ENCODE peak calls at places on chromosomes 4 and X, in five cellular contexts. One of them, this sample, is unnamed.

GRCh38 chr4:5827108-5828004 is 65.5 kb downstream of the CRMP1 start:
- DNase-seq in left ventricle myocardium inferior: no peak
- DNase-seq in GM12865: no peak
- DNase-seq in ovary: no peak
- DNase-seq in epithelial cell of proximal tubule: no peak
- DNase-seq in this sample: no peak

GRCh38 chr4:8176547-8177399 is 18.2 kb upstream of the ABLIM2 start:
- DNase-seq in GM12865: peak
- DNase-seq in epithelial cell of proximal tubule: no peak
- DNase-seq in ovary: no peak
- DNase-seq in left ventricle myocardium inferior: no peak
- DNase-seq in this sample: no peak

GRCh38 chrX:14501312-14501711 is 28.0 kb upstream of the GLRA2 start:
- DNase-seq in epithelial cell of proximal tubule: no peak
- DNase-seq in left ventricle myocardium inferior: no peak
- DNase-seq in GM12865: no peak
- DNase-seq in ovary: peak
- DNase-seq in this sample: no peak

GRCh38 chrX:36916941-36917340 is 91.2 kb upstream of the FAM47C start:
- DNase-seq in left ventricle myocardium inferior: no peak
- DNase-seq in ovary: no peak
- DNase-seq in epithelial cell of proximal tubule: no peak
- DNase-seq in GM12865: no peak
- DNase-seq in this sample: no peak

GRCh38 chr4:3205995-3206394 is 43.0 kb upstream of the MSANTD1 start:
- DNase-seq in ovary: no peak
- DNase-seq in left ventricle myocardium inferior: no peak
- DNase-seq in epithelial cell of proximal tubule: no peak
- DNase-seq in GM12865: no peak
- DNase-seq in this sample: no peak

GRCh38 chrX:72621619-72622485 is 49.2 kb upstream of the HDAC8 start:
- DNase-seq in epithelial cell of proximal tubule: no peak
- DNase-seq in GM12865: peak
- DNase-seq in ovary: no peak
- DNase-seq in left ventricle myocardium inferior: no peak
- DNase-seq in this sample: no peak

GRCh38 chr4:181517521-181517920 is 725.7 kb upstream of the TENM3 start:
- DNase-seq in ovary: no peak
- DNase-seq in left ventricle myocardium inferior: no peak
- DNase-seq in epithelial cell of proximal tubule: no peak
- DNase-seq in GM12865: no peak
- DNase-seq in this sample: no peak

GRCh38 chr4:139015948-139016451 is 419 bp downstream of the NOCT start:
- DNase-seq in epithelial cell of proximal tubule: no peak
- DNase-seq in GM12865: peak
- DNase-seq in ovary: peak
- DNase-seq in left ventricle myocardium inferior: peak
- DNase-seq in this sample: no peak

GRCh38 chr4:81422591-81422990 is 49.1 kb downstream of the RASGEF1B start:
- DNase-seq in epithelial cell of proximal tubule: no peak
- DNase-seq in ovary: no peak
- DNase-seq in left ventricle myocardium inferior: no peak
- DNase-seq in GM12865: peak
- DNase-seq in this sample: no peak

GRCh38 chrX:39953027-39953426 is 144.7 kb downstream of the BCOR start:
- DNase-seq in GM12865: no peak
- DNase-seq in left ventricle myocardium inferior: no peak
- DNase-seq in ovary: no peak
- DNase-seq in epithelial cell of proximal tubule: no peak
- DNase-seq in this sample: no peak
- H3K4me3 ChIP-seq in GM12865: no peak
- H3K4me3 ChIP-seq in left ventricle myocardium inferior: no peak
- H3K4me3 ChIP-seq in ovary: no peak
- H3K4me3 ChIP-seq in epithelial cell of proximal tubule: no peak
- H3K4me3 ChIP-seq in this sample: no peak

DNA sequence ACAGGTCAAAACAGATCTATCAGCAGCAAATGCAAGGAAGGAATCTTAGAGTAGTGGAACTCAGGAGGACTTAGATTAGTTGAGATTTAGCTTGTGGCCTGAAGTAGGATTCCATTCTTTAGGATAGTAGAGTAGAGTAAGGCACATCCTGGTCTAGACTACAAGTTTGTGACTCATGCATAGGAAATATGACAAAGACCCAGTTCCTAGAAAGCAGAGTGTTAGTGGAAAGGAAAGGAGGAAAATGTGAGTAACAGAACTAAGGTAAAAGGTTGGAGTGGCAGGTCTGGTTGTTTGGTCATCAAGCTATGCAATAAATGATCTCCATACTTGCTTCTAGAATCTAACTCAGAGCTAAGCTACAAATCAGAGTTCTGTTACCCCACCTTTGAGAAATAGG is 595.0 kb downstream of the ACTRT1 start:
- DNase-seq in GM12865: no peak
- DNase-seq in left ventricle myocardium inferior: no peak
- DNase-seq in ovary: no peak
- DNase-seq in epithelial cell of proximal tubule: no peak
- DNase-seq in this sample: no peak
- H3K4me3 ChIP-seq in GM12865: no peak
- H3K4me3 ChIP-seq in left ventricle myocardium inferior: no peak
- H3K4me3 ChIP-seq in ovary: no peak
- H3K4me3 ChIP-seq in epithelial cell of proximal tubule: no peak
- H3K4me3 ChIP-seq in this sample: no peak

DNA sequence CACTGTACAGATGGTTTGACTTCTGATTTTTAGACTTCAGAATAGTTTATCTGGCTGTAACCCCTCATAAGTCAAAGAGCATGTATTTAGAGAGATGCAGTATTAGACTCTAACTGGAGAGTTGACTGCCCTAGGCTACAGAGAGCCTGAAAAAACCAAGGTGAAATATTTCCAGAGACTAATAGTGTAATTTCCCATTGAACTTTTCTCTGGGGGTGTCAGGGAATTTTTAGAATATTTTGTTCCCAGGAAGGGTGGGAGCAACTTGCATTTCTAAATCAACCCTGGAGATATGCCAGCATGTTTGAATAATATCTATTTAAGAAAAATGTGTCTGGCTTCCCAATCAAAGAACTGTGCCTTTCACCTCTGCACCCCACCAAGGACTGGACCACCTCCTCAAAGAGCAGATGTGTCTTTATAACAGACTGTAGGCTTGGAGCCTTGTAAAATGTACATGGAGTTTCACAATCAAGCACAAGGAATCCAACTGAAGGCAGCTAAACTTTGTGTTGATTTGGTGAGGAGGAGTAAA is 2.0 kb downstream of the ANXA3 start:
- DNase-seq in epithelial cell of proximal tubule: no peak
- DNase-seq in ovary: no peak
- DNase-seq in left ventricle myocardium inferior: no peak
- DNase-seq in GM12865: no peak
- DNase-seq in this sample: no peak
- H3K4me3 ChIP-seq in epithelial cell of proximal tubule: no peak
- H3K4me3 ChIP-seq in ovary: no peak
- H3K4me3 ChIP-seq in left ventricle myocardium inferior: peak
- H3K4me3 ChIP-seq in GM12865: no peak
- H3K4me3 ChIP-seq in this sample: no peak

GRCh38 chrX:119604778-119605177 is 1.4 kb downstream of the NKRF start:
- DNase-seq in ovary: no peak
- DNase-seq in left ventricle myocardium inferior: no peak
- DNase-seq in GM12865: no peak
- DNase-seq in epithelial cell of proximal tubule: no peak
- DNase-seq in this sample: no peak

GRCh38 chrX:119602701-119603255 is 3.4 kb downstream of the NKRF start:
- DNase-seq in epithelial cell of proximal tubule: no peak
- DNase-seq in left ventricle myocardium inferior: no peak
- DNase-seq in ovary: no peak
- DNase-seq in GM12865: no peak
- DNase-seq in this sample: no peak

GRCh38 chrX:119606508-119607389 is 525 bp upstream of the NKRF start:
- DNase-seq in epithelial cell of proximal tubule: peak
- DNase-seq in ovary: no peak
- DNase-seq in left ventricle myocardium inferior: no peak
- DNase-seq in GM12865: peak
- DNase-seq in this sample: no peak

GRCh38 chrX:119605398-119605738 is 856 bp downstream of the NKRF start:
- DNase-seq in GM12865: no peak
- DNase-seq in ovary: peak
- DNase-seq in epithelial cell of proximal tubule: no peak
- DNase-seq in left ventricle myocardium inferior: no peak
- DNase-seq in this sample: no peak

DNA sequence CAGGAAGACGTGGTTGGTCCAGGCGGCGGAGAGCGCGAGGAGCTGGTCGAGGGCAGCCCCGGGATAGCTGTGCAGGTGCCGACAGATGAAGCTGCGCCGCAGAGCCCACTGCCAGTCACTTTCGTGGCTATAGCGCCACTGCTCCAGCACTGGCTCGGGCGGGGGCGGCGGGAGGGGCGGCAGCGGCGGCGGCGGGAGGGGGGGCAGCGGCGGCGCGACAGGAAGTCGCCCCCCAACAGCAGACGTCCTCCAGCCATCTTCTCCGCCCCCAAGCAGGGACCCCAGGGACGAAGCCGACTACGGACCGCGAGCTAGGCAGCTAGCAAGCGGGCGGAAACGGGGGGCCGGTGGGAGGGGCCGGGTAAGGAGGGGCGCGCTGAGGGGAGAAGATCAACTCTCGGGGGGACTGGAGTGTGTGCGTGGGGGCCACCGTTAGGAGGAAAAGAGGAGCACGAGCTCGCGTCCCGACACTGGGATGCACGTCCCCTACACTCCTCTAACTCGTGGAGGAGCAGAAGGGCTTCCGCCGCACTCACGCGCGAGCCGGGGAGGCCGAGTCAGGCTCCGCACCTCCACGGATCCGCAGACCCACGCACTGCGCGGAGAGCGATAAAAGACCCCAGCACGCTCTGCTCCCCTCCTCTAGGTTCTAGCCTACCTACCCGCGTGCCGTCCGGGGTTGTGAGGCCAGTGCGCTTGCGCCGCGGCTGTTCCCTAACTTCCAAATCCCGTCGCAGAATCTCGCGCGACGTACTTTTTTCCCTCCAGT is at the start of gene NKRF:
- DNase-seq in epithelial cell of proximal tubule: no peak
- DNase-seq in GM12865: peak
- DNase-seq in ovary: peak
- DNase-seq in left ventricle myocardium inferior: peak
- DNase-seq in this sample: peak
- H3K4me3 ChIP-seq in epithelial cell of proximal tubule: peak
- H3K4me3 ChIP-seq in GM12865: peak
- H3K4me3 ChIP-seq in ovary: peak
- H3K4me3 ChIP-seq in left ventricle myocardium inferior: peak
- H3K4me3 ChIP-seq in this sample: peak

DNA sequence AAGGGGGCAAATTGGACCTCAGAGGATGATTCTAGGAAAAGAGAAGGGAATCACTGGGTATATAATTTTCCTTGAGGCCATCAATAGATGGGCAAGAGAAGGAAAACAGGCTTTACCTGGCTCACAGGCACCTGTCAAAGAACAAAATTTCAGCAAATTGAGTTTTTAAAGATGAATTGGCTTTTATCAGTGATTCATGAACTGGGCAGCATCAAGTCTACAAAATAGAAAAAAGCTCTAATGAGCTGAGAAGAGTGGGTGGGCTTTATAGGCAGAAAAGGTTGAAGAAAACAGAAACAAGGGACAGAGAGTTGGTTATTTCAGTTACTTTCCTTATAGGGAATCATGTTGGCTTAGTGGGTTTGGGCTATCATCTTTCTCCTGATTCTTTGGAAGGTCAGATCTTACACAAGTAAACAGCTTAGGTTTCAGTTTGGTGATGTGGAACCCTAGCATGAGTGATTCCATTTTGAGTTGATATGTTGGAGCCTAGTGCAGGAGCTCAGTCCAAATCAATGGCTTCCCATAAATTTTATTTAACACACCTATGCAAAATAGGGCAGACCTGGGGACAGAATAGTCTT is 120.7 kb upstream of the MED14 start:
- DNase-seq in left ventricle myocardium inferior: no peak
- DNase-seq in epithelial cell of proximal tubule: no peak
- DNase-seq in ovary: no peak
- DNase-seq in GM12865: no peak
- DNase-seq in this sample: no peak
- H3K4me3 ChIP-seq in left ventricle myocardium inferior: no peak
- H3K4me3 ChIP-seq in epithelial cell of proximal tubule: no peak
- H3K4me3 ChIP-seq in ovary: no peak
- H3K4me3 ChIP-seq in GM12865: no peak
- H3K4me3 ChIP-seq in this sample: no peak

GRCh38 chrX:7927259-7928167 is at the start of gene PNPLA4:
- DNase-seq in left ventricle myocardium inferior: peak
- DNase-seq in ovary: peak
- DNase-seq in epithelial cell of proximal tubule: peak
- DNase-seq in GM12865: peak
- DNase-seq in this sample: no peak
- H3K4me3 ChIP-seq in left ventricle myocardium inferior: peak
- H3K4me3 ChIP-seq in ovary: peak
- H3K4me3 ChIP-seq in epithelial cell of proximal tubule: peak
- H3K4me3 ChIP-seq in GM12865: peak
- H3K4me3 ChIP-seq in this sample: peak

This sample was measured in iPS DF 6.9.